ENCODE peak calls at places on chromosome 20, in eight cellular contexts. V, A, W, H, Y, L, J and B are unnamed samples.

GRCh38 chr20:6613280-6613861 is 154.1 kb upstream of the BMP2 start:
- DNase-seq in W (no peak), A (no peak), H (no peak), V (no peak), Y (no peak), L (no peak), J (no peak), B (no peak)

GRCh38 chr20:20266552-20266951 is 101.4 kb upstream of the INSM1 start:
- DNase-seq in H (no peak), L (no peak), J (no peak), A (no peak), Y (no peak), V (no peak), W (no peak), B (no peak)

GRCh38 chr20:49579874-49580817 is 12.2 kb upstream of the PTGIS start:
- DNase-seq in V (no peak), W (peak; percentile 81), A (peak; percentile 56), J (peak; percentile 85), H (no peak), Y (no peak), L (peak; percentile 39), B (no peak)

GRCh38 chr20:33549229-33549628 is 59.3 kb downstream of the CBFA2T2 start:
- DNase-seq in Y (no peak), A (no peak), W (no peak), V (no peak), J (no peak), L (no peak), H (no peak), B (no peak)

GRCh38 chr20:57066126-57066900 is 200.1 kb downstream of the BMP7 start:
- DNase-seq in H (no peak), W (no peak), Y (no peak), V (no peak), L (no peak), J (no peak), A (no peak), B (no peak)

GRCh38 chr20:32963176-32963575 is 41.1 kb downstream of the SUN5 start:
- DNase-seq in W (no peak), Y (peak; percentile 2), L (no peak), A (no peak), H (no peak), V (no peak), J (no peak), B (no peak)

GRCh38 chr20:61558726-61559125 is 306.7 kb downstream of the CDH4 start:
- DNase-seq in Y (no peak), H (no peak), W (no peak), A (no peak), J (peak; percentile 49), V (no peak), L (no peak), B (no peak)

GRCh38 chr20:14921546-14921945 is 584.1 kb upstream of the FLRT3 start:
- DNase-seq in L (no peak), Y (no peak), A (no peak), W (no peak), V (no peak), H (no peak), J (no peak), B (no peak)

GRCh38 chr20:20694591-20694990 is 17.9 kb downstream of the RALGAPA2 start:
- DNase-seq in V (no peak), Y (no peak), J (no peak), L (no peak), H (no peak), A (no peak), W (no peak), B (no peak)

GRCh38 chr20:60132162-60132826 is 174.1 kb downstream of the CDH26 start:
- DNase-seq in H (no peak), L (no peak), Y (no peak), A (no peak), J (no peak), V (no peak), W (no peak), B (no peak)

GRCh38 chr20:43564993-43565757 is 6.3 kb downstream of the SGK2 start:
- DNase-seq in A (no peak), Y (no peak), W (no peak), L (no peak), J (no peak), H (no peak), V (no peak), B (no peak)

GRCh38 chr20:43383026-43383795 is 74.5 kb upstream of the SRSF6 start:
- DNase-seq in H (no peak), Y (no peak), V (no peak), L (no peak), A (no peak), J (no peak), W (no peak), B (no peak)

GRCh38 chr20:23509580-23509913 is 18.6 kb downstream of the CST8 start:
- DNase-seq in V (no peak), W (no peak), J (no peak), Y (peak; percentile 77), L (no peak), A (no peak), H (no peak), B (no peak)

GRCh38 chr20:3423126-3423525 is 15.7 kb upstream of the DNAAF9 start:
- DNase-seq in J (no peak), V (no peak), Y (no peak), A (no peak), L (no peak), W (no peak), H (no peak), B (no peak)

GRCh38 chr20:41135888-41136243 is 1.5 kb upstream of the PLCG1 start:
- DNase-seq in L (no peak), A (no peak), V (no peak), H (no peak), J (no peak), W (no peak), Y (no peak), B (no peak)

GRCh38 chr20:41131594-41132387 is 5.6 kb upstream of the PLCG1 start:
- DNase-seq in W (no peak), L (no peak), V (no peak), H (no peak), Y (no peak), J (no peak), A (no peak), B (no peak)

GRCh38 chr20:41135187-41135887 is 2.0 kb upstream of the PLCG1 start:
- DNase-seq in Y (peak; percentile 51), J (peak; percentile 14), L (no peak), H (peak; percentile 47), W (no peak), A (peak; percentile 70), V (peak; percentile 82), B (peak; percentile 66)

GRCh38 chr20:41134362-41135186 is 2.8 kb upstream of the PLCG1 start:
- DNase-seq in V (no peak), L (no peak), A (peak; percentile 46), W (no peak), J (no peak), Y (no peak), H (no peak), B (no peak)

DNA sequence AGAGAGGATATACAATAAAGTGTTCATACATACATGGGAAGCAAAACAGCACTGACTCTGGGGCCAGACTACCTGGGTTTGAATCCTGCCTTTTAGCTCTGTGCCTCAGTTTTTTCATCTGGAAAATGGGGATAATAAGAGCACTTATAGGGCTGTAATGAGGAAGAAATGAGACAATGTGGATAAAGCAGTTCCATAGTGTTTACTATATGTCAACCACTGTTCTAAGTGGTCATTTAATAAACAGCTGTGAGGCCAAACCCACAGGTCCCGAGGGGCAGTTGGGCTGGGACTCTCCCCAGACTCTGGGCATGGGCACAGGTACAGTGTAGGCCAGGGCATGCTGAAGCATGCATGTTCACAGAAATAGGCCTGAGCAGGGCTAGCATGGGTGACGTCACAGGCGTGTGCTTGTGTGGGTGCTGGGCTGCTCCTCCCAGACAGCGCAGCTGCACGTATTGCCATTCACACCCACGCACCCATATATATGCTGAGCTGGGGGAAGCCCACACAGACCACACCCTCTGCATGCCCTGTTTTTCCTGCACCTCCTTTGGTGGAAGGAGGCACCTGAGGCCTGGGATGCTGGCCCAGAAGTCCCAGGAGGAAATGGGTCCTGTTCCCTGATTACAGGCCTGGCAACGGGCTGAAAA is 3.5 kb upstream of the PLCG1 start:
- DNase-seq in Y (no peak), A (peak; percentile 70), H (no peak), L (no peak), W (no peak), J (peak; percentile 18), V (no peak), B (no peak)
- TF ChIP-seq POLR2A in Y (no peak), A (no peak), H (no peak), L (no peak), W (no peak), J (no peak), V (no peak), B (no peak)

DNA sequence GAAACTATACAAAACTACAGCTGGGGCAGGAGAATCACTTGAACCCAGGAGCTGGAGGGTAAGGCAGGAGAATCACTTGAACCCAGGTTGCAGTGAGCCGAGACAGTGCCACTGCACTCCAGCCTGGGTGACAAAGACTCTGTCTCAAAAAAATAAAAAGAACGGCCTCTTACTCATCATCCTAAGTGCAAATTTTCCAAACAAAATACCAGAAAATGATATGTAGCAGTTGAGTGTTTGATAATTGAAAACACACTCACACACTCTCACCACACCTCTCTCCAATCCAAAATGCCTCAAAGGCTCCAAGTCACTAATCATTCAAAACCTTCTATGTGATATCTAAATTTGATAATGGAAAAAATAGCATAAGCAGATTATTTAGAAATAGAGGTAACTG is 198.6 kb upstream of the SHLD1 start:
- DNase-seq in W (no peak), J (no peak), L (no peak), Y (no peak), V (no peak), A (no peak), H (no peak), B (no peak)
- H3K36me3 ChIP-seq in W (no peaks in the 10 kb centered on the region), J (peaks cover 54% of the 10 kb centered on the region), L (peaks cover 7% of the 10 kb centered on the region), Y (no peaks in the 10 kb centered on the region), V (peaks cover 54% of the 10 kb centered on the region), A (peaks cover 56% of the 10 kb centered on the region), H (peaks cover 35% of the 10 kb centered on the region), B (no peaks in the 10 kb centered on the region)

DNA sequence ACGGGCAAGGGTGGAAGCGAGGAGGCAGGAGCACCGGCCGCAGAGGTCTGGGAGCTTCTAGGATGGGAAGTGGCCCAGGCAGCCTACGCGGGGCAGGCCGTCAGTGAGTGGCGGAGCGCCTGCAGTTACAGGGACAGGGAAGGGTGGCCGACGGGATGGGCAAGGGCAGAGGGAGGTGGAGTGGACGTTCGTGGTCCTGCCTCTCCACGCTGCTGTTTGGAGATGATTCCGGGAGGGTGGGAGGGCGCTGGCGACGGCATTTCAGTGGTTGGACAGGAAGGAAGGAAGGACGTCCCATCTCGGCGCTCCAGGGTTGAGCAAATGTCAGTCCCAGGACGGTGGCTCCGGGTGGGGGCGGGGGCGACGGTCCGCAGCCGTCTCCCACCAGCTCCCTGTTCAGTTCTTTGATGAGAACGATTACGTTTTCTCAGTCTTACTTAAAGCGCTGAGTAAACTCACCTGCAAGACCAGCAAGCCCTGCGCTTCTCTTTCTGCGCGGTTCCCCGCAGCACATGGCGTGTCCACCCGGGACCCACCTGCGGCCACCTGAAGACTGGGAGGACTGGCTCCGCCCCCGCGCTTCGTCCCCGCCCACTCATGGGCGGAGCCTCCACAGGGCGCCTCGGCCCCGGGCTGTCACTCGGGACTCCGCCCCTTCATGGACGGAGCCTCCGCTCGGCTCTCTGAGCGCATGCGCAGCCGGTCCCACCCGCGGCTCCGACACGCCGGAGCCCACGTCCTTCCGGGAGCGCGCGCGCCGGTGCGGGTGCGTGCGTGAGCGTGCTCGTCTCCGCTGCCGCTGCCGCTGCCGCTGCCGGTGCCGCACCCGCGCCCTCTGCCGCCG is at the start of gene DNAJC5:
- DNase-seq in V (peak; percentile 98), J (peak; percentile 87), W (peak; percentile 95), L (peak; percentile 96), Y (peak; percentile 96), H (peak; percentile 97), A (peak; percentile 96), B (peak; percentile 96)
- TF ChIP-seq POLR2A in V (peak; percentile 55), J (no peak), W (no peak), L (no peak), Y (no peak), H (peak; percentile 62), A (no peak), B (peak; percentile 20)

GRCh38 chr20:47330071-47330470 is 26.4 kb downstream of the ZMYND8 start:
- DNase-seq in A (no peak), L (no peak), J (no peak), Y (no peak), V (no peak), H (no peak), W (no peak), B (no peak)
- H3K36me3 ChIP-seq in A (no peaks in the 10 kb centered on the region), L (no peaks in the 10 kb centered on the region), J (peaks cover 3% of the 10 kb centered on the region), Y (no peaks in the 10 kb centered on the region), V (peaks cover 2% of the 10 kb centered on the region), H (no peaks in the 10 kb centered on the region), W (no peaks in the 10 kb centered on the region), B (no peaks in the 10 kb centered on the region)